ENCODE peak calls at places on chromosomes 13 and 19, in six cellular contexts. A, W, X, U, Z and V are unnamed samples.

GRCh38 chr13:90545070-90545840 is 802.2 kb upstream of the MIR17HG start:
- DNase-seq in X (no peak), W (no peak), A (no peak), U (no peak), Z (no peak), V (no peak)

GRCh38 chr13:99893567-99893966 is 78.0 kb downstream of the ZIC5 start:
- DNase-seq in W (no peak), U (no peak), A (no peak), X (no peak), Z (no peak), V (no peak)

GRCh38 chr19:19185853-19186728 is 5.9 kb downstream of the BORCS8 start:
- DNase-seq in Z (peak; percentile 54), W (peak; percentile 56), U (peak; percentile 82), A (peak; percentile 61), X (peak; percentile 31), V (peak; percentile 91)

GRCh38 chr19:35745328-35746086 is at the start of the genes PSENEN and U2AF1L4:
- DNase-seq in U (peak; percentile 100), W (peak; percentile 99), A (peak; percentile 97), X (peak; percentile 100), Z (peak; percentile 99), V (peak; percentile 98)

GRCh38 chr13:97468331-97468730 is 34.4 kb downstream of the RAP2A start:
- DNase-seq in Z (peak; percentile 21), A (no peak), X (peak; percentile 46), W (no peak), U (no peak), V (no peak)

GRCh38 chr19:38317104-38317612 is 1.4 kb upstream of the YIF1B start:
- DNase-seq in X (no peak), W (no peak), A (no peak), U (no peak), Z (no peak), V (no peak)

GRCh38 chr19:35656700-35657099 is 8.6 kb downstream of the COX6B1 start:
- DNase-seq in A (no peak), Z (no peak), X (no peak), U (no peak), W (no peak), V (no peak)

GRCh38 chr19:42290523-42291436 is 11.2 kb upstream of the PRR19 start:
- DNase-seq in W (no peak), X (no peak), A (no peak), U (peak; percentile 34), Z (peak; percentile 54), V (peak; percentile 45)

GRCh38 chr13:37492741-37493514 is 105.6 kb downstream of the POSTN start:
- DNase-seq in A (no peak), Z (peak; percentile 85), X (peak; percentile 90), W (no peak), U (no peak), V (no peak)

GRCh38 chr13:110317496-110318195 is 10.6 kb downstream of the COL4A2 start:
- DNase-seq in A (no peak), W (no peak), X (no peak), U (no peak), Z (no peak), V (peak; percentile 13)

GRCh38 chr13:92745233-92745632 is 481.4 kb upstream of the GPC6 start:
- DNase-seq in U (peak; percentile 19), Z (no peak), W (no peak), A (no peak), X (no peak), V (no peak)

GRCh38 chr13:30805132-30805537 is 69.8 kb downstream of the ALOX5AP start:
- DNase-seq in A (no peak), U (no peak), W (no peak), Z (no peak), X (no peak), V (no peak)

GRCh38 chr19:41872775-41873647 is 4.1 kb upstream of the CD79A start:
- DNase-seq in U (peak; percentile 82), W (no peak), Z (peak; percentile 70), X (peak; percentile 59), A (peak; percentile 68), V (peak; percentile 94)

GRCh38 chr19:31285744-31286143 is 63.5 kb downstream of the TSHZ3 start:
- DNase-seq in Z (peak; percentile 66), X (peak; percentile 64), U (no peak), A (no peak), W (no peak), V (no peak)

GRCh38 chr13:110444226-110444653 is 117.3 kb downstream of the RAB20 start:
- DNase-seq in Z (peak; percentile 59), W (no peak), U (peak; percentile 70), X (peak; percentile 20), A (no peak), V (no peak)

GRCh38 chr19:49014123-49014869 is 2.6 kb downstream of the LHB start:
- DNase-seq in Z (peak; percentile 44), X (peak; percentile 40), A (no peak), U (peak; percentile 87), W (no peak), V (no peak)

GRCh38 chr13:36919206-36919832 is 719 bp downstream of the SMAD9 start:
- DNase-seq in W (peak; percentile 37), X (peak; percentile 17), Z (peak; percentile 65), U (peak; percentile 35), A (no peak), V (peak; percentile 58)

GRCh38 chr13:37369618-37370017 is 228.9 kb downstream of the POSTN start:
- DNase-seq in Z (peak; percentile 9), X (peak; percentile 80), A (no peak), U (no peak), W (no peak), V (no peak)

GRCh38 chr19:9498183-9498902 is at the start of gene ZNF560:
- DNase-seq in Z (no peak), A (no peak), U (no peak), W (no peak), X (peak; percentile 12), V (peak; percentile 28)

DNA sequence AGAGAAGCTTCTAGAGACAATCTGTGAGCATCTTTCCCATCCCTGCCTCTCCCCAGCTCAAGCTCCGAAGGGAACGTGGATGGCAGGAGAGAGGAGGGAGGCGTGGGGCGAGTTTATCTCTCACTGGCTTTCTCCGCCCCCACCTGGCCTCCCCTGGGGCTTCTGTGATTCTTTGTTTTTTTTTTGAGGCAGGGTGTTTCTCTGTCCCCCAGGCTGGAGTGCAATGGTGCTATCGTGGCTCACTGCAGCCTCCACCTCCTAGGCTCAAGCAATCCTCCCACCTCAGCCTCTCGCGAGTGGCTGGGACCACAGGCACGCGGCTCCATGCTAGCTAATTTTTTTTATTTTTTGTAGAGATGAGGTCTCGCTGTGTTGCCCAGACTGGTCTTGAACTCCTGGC is 23.0 kb downstream of the EFNA2 start:
- DNase-seq in Z (no peak), W (no peak), U (no peak), X (no peak), A (no peak), V (no peak)
- H4K91ac ChIP-seq in Z (no peak overlapping the region), W (no peak overlapping the region), U (no peak overlapping the region), X (no peak overlapping the region), A (no peak overlapping the region), V (no peak overlapping the region)

GRCh38 chr13:31930901-31931522 is 100.6 kb upstream of the FRY start:
- DNase-seq in A (no peak), Z (no peak), X (no peak), W (no peak), U (no peak), V (no peak)
- H3K4me2 ChIP-seq in A (no peak overlapping the region), Z (no peak overlapping the region), X (no peak overlapping the region), W (no peak overlapping the region), U (no peak overlapping the region), V (no peak overlapping the region)

DNA sequence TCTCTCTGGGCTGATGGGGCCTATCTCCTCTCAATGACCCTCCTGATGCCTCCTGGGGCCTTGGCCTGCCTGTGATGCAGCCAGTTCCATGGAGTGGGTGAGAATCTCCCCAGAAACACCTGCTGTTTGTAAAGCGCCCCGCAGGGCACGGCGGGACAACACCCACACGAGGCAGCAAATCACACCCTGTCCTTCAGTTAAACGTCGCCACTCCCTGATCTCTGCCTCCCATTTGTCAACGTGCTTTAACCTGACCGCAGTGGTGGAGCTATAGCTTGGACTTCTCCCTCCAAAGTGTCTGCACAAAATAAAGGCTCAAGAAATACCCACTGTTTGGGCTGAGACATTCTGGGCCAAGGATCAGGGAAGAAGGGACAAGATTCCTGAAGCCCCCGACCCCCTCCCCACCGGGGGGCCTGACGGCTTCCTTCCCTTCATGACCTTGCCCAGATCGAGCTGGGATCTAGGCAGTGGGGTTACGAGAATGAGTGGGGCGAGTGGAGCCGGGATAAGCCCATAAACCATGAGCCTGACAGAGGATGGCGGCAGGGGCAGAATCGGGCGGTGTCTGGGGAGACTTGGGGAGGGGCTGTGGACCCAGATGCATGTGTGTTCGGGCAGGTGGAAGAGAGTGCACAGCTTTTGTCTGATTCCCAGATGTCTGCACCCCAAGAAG is 8.0 kb downstream of the MYDGF start:
- DNase-seq in U (no peak), W (no peak), X (no peak), Z (no peak), A (no peak), V (no peak)
- H4K91ac ChIP-seq in U (no peak overlapping the region), W (no peak overlapping the region), X (no peak overlapping the region), Z (no peak overlapping the region), A (no peak overlapping the region), V (no peak overlapping the region)

GRCh38 chr19:6527893-6528543 is 2.8 kb upstream of the TNFSF9 start:
- DNase-seq in W (no peak), A (no peak), Z (no peak), X (no peak), U (no peak), V (no peak)

GRCh38 chr19:6521718-6522646 is 8.8 kb upstream of the TNFSF9 start:
- DNase-seq in W (no peak), X (no peak), Z (no peak), U (peak; percentile 21), A (no peak), V (no peak)

GRCh38 chr19:6524326-6524725 is 6.5 kb upstream of the TNFSF9 start:
- DNase-seq in A (no peak), W (no peak), X (no peak), Z (no peak), U (no peak), V (no peak)

GRCh38 chr19:6519289-6519688 is 11.5 kb upstream of the TNFSF9 start:
- DNase-seq in W (no peak), A (no peak), Z (no peak), X (peak; percentile 61), U (peak; percentile 26), V (no peak)

DNA sequence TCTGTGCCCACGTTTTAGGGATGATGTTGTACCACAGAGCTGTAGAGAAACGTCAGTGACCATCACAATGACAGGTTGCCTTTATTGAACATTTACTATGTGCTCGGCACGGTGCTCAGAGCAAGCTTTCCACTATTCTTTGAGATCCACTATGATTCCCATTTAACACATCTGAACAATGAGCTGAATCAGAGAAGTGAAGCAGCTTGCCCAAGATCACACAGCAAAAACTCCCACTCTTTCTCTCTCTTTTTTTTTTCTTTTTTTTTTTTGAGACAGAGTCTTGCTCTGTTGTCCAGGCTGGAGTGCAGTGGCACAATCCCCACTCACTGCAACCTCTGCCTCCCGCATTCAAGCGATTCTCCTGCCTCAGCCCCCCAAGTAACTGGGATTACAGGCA is 8.1 kb upstream of the TNFSF9 start:
- DNase-seq in U (no peak), X (no peak), W (no peak), Z (no peak), A (no peak), V (no peak)
- H3K4me2 ChIP-seq in U (no peak overlapping the region), X (no peak overlapping the region), W (no peak overlapping the region), Z (no peak overlapping the region), A (no peak overlapping the region), V (no peak overlapping the region)

DNA sequence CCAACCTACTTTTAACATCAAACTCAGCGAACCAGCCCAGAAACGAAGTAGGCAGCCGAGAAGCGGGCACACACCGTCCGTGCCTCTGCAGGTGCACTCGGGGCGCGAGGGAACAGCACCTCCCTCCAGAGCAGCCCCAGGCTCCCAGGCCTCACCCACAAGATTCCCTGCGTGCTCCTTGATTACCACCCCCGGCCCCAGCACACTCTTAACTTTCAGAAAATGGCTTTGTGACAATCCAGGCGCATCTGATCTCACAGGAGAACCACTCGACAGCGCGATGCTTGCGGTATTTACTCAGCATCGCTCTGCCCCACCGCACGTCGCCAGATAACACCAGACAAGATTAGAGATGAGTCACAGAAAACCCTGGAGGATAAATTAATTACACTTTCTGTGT is 134.9 kb upstream of the SPACA7 start:
- DNase-seq in A (no peak), U (no peak), Z (no peak), W (no peak), X (no peak), V (no peak)
- H4K91ac ChIP-seq in A (no peak overlapping the region), U (no peak overlapping the region), Z (no peak overlapping the region), W (no peak overlapping the region), X (no peak overlapping the region), V (no peak overlapping the region)